ENCODE peak calls at places on chromosomes 11 and 22, in four cellular contexts. T is cardiac muscle cell; N is CD4-positive, alpha-beta T cell; V is fibroblast of mammary gland. D is an unnamed sample.
A peak's percentile ranks its signal among the peaks of the same experiment; 100 is the strongest.

GRCh38 chr11:11411401-11411985 is 58.4 kb upstream of the CSNK2A3 start:
- DNase-seq in T (no peak), N (no peak), V (no peak), D (no peak)

GRCh38 chr11:121892131-121892681 is 223.8 kb downstream of the BLID start:
- DNase-seq in T (peak; percentile 12), N (no peak), V (peak; percentile 70), D (no peak)

GRCh38 chr11:17300372-17300771 is 23.8 kb downstream of the NUCB2 start:
- DNase-seq in T (no peak), N (no peak), V (no peak), D (no peak)

GRCh38 chr11:78796956-78797355 is 222.3 kb upstream of the NARS2 start:
- DNase-seq in T (no peak), N (no peak), V (peak; percentile 97), D (no peak)

GRCh38 chr22:29813563-29813962 is 24.5 kb downstream of the ASCC2 start:
- DNase-seq in T (no peak), N (no peak), V (peak; percentile 54), D (no peak)

GRCh38 chr11:67055812-67056211 is 835 bp upstream of the RHOD start:
- DNase-seq in T (no peak), N (no peak), V (peak; percentile 45), D (no peak)

GRCh38 chr11:94550513-94550912 is 6.8 kb downstream of the FUT4 start:
- DNase-seq in T (no peak), N (no peak), V (no peak), D (no peak)

GRCh38 chr22:19871845-19872778 is 17.4 kb upstream of the GNB1L start:
- DNase-seq in T (no peak), N (no peak), V (no peak), D (no peak)

GRCh38 chr11:33734441-33735165 is 1.6 kb downstream of the CD59 start:
- DNase-seq in T (no peak), N (no peak), V (peak; percentile 59), D (no peak)

GRCh38 chr22:42279425-42280020 is 9.1 kb upstream of the TCF20 start:
- DNase-seq in T (no peak), N (no peak), V (no peak), D (no peak)

GRCh38 chr11:66659785-66660184 is 17.9 kb downstream of the RBM4B start:
- DNase-seq in T (no peak), N (no peak), V (no peak), D (no peak)

GRCh38 chr11:65432686-65433582 is 10.3 kb downstream of the NEAT1 start:
- DNase-seq in T (peak; percentile 38), N (no peak), V (peak; percentile 63), D (no peak)
- TF ChIP-seq CTCF in T (peak; percentile 15), N (peak; percentile 74), V (no peak), D (peak; percentile 41)

GRCh38 chr11:92453055-92453454 is 228.4 kb downstream of the FAT3 start:
- DNase-seq in T (no peak), N (no peak), V (peak; percentile 69), D (no peak)

GRCh38 chr11:92451081-92451480 is 226.5 kb downstream of the FAT3 start:
- DNase-seq in T (no peak), N (no peak), V (no peak), D (no peak)

GRCh38 chr11:92449780-92450179 is 225.2 kb downstream of the FAT3 start:
- DNase-seq in T (no peak), N (no peak), V (no peak), D (no peak)

GRCh38 chr11:92447586-92447985 is 223.0 kb downstream of the FAT3 start:
- DNase-seq in T (no peak), N (no peak), V (no peak), D (no peak)

DNA sequence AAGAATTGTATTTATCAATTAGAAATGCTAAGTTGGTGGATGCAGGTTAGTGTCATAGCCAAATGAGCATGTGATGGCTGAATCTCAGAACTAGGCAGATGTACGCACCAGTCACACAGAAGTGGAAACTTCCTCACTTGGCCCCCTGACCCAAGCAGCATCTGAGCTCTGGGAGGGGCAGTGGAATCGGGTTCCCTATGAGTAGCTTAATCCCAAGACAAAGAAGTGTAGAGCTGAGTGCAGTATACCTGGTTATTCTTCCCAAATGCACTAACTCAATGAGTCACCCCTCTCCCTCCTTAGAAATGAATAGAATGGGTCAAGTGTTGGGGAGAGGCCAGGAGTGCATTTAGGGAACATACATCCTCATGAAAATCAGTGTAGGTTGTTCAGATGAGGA is 224.6 kb downstream of the FAT3 start:
- DNase-seq in T (no peak), N (no peak), V (no peak), D (no peak)
- TF ChIP-seq CTCF in T (no peak), N (no peak), V (no peak), D (no peak)

DNA sequence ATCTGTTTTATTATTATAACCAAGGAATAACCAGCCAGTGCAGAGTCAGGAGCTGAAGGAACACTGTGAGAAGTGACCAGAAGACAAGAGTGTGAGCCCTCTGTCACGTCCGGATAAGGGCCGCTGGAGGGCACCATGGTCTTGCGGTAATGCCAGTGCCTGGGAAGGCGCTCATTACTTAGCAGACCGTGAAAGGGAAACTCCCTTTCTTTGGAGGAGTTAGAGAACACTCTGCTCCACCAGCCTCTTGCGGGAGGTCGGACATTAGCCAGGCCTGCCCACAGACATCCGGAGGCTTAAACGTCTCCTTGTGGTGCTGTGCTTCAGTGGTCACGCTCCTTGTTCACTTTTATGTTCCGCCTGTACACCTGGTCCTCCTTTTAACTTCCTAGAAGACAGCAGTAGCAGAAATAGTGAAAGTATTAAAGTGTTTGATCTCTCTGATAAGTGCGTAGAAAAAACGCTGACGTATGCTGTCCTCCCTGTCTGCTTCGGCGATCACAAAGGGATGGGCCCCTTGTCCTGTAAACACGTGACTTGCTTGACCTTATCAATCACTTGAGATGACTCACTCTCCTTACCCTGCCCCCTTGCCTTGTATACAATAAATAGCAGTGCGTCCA is 120.6 kb upstream of the LMO1 start:
- DNase-seq in T (peak; percentile 13), N (no peak), V (peak; percentile 6), D (no peak)
- TF ChIP-seq CTCF in T (peak; percentile 22), N (no peak), V (no peak), D (no peak)

DNA sequence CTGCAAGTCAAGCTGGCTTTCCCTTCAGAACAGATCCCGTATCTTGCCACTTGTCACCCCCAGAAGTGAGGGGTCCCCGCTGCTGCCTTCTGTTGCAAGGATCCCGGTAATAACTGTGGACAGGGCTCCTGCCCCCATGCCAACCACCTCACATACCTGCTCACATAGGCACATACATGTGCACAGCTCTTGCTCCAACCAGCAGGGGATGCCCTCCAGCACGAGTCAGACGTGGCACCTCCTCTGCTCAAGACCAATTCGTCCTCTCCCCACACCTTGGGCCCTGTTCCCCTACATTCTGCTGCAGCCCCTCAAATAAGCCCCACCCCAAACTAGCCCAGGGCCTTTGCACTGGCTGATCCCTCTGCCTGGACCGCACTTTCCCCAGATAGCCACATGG is 163.3 kb downstream of the CRYBB2 start:
- DNase-seq in T (no peak), N (no peak), V (no peak), D (no peak)
- TF ChIP-seq CTCF in T (peak; percentile 12), N (no peak), V (peak; percentile 5), D (no peak)

GRCh38 chr11:125123194-125123946 is 11.9 kb upstream of the TMEM218 start:
- DNase-seq in T (no peak), N (no peak), V (peak; percentile 2), D (no peak)

GRCh38 chr11:125129316-125129990 is 18.0 kb upstream of the TMEM218 start:
- DNase-seq in T (no peak), N (no peak), V (no peak), D (no peak)

GRCh38 chr11:125128450-125128849 is 17.0 kb upstream of the TMEM218 start:
- DNase-seq in T (no peak), N (no peak), V (peak; percentile 68), D (no peak)

DNA sequence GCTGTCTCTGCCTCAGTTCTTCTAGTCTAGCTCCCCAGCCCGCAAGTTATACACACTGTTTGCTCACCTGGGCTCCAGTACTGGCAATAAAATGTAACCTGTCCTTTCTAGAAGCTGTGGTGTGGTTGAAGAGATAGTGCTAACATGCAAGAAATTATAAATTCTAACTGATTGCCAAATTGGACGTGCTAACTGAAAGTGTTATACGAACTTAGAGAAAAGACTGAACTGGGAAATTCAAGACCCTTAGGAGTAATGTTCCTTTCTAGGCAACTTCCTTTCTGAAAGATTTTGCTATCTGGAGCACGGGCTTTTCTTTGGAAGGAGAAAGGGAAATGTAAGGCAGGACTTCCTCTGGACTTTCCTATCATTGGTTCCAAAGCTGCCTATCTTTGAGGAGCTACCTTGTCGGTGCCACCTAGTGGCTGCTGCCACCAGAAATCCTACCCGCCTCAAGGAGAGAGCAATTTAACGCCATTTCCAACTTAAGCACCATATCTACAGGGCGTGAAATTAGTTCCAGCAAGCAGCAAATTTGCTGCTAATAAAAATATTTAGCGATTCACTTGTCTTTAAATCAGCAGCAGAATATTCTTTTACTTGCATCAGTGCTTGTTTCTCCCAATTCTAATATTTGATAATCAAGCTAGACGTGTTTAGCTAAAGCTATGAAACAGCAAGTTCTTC is 12.7 kb upstream of the TMEM218 start:
- DNase-seq in T (peak; percentile 39), N (peak; percentile 33), V (peak; percentile 79), D (no peak)
- TF ChIP-seq CTCF in T (peak; percentile 44), N (peak; percentile 61), V (peak; percentile 63), D (peak; percentile 18)

GRCh38 chr11:82937554-82937953 is 36.0 kb downstream of the DDIAS start:
- DNase-seq in T (no peak), N (no peak), V (no peak), D (no peak)
- TF ChIP-seq CTCF in T (no peak), N (no peak), V (no peak), D (no peak)

GRCh38 chr22:47167056-47167455 is 404.6 kb downstream of the TBC1D22A start:
- DNase-seq in T (no peak), N (no peak), V (no peak), D (no peak)

GRCh38 chr22:47168441-47168840 is 406.0 kb downstream of the TBC1D22A start:
- DNase-seq in T (no peak), N (no peak), V (no peak), D (no peak)

GRCh38 chr22:47169801-47170140 is 407.3 kb downstream of the TBC1D22A start:
- DNase-seq in T (no peak), N (no peak), V (no peak), D (no peak)

GRCh38 chr22:47171441-47172221 is 409.2 kb downstream of the TBC1D22A start:
- DNase-seq in T (no peak), N (no peak), V (no peak), D (no peak)

GRCh38 chr22:47168900-47169800 is 406.7 kb downstream of the TBC1D22A start:
- DNase-seq in T (no peak), N (no peak), V (peak; percentile 20), D (no peak)
- TF ChIP-seq CTCF in T (peak; percentile 28), N (no peak), V (no peak), D (no peak)

D was measured in D721Med.